ENCODE peak calls at places on chromosomes 6 and 20, in five cellular contexts. One of them, this sample, is unnamed.

GRCh38 chr6:33577718-33578117 is 2.4 kb downstream of the BAK1 start:
- DNase-seq in HCT116: no peak
- DNase-seq in GM12878: no peak
- DNase-seq in HepG2: no peak
- DNase-seq in H1: no peak
- DNase-seq in this sample: no peak

GRCh38 chr6:34243901-34244884 is 4.6 kb downstream of the SMIM29 start:
- DNase-seq in HCT116: peak
- DNase-seq in GM12878: no peak
- DNase-seq in HepG2: peak
- DNase-seq in H1: no peak
- DNase-seq in this sample: peak

GRCh38 chr20:22428051-22428450 is 156.3 kb downstream of the FOXA2 start:
- DNase-seq in HCT116: no peak
- DNase-seq in GM12878: no peak
- DNase-seq in HepG2: no peak
- DNase-seq in H1: no peak
- DNase-seq in this sample: no peak

GRCh38 chr6:133966654-133967300 is 13.8 kb downstream of the TBPL1 start:
- DNase-seq in HCT116: no peak
- DNase-seq in GM12878: peak
- DNase-seq in HepG2: no peak
- DNase-seq in H1: no peak
- DNase-seq in this sample: no peak

GRCh38 chr6:21902766-21903165 is 309.2 kb downstream of the SOX4 start:
- DNase-seq in HCT116: no peak
- DNase-seq in GM12878: no peak
- DNase-seq in HepG2: no peak
- DNase-seq in H1: no peak
- DNase-seq in this sample: no peak

GRCh38 chr20:8076505-8077498 is 55.3 kb upstream of the PLCB1 start:
- DNase-seq in HCT116: no peak
- DNase-seq in GM12878: no peak
- DNase-seq in HepG2: no peak
- DNase-seq in H1: no peak
- DNase-seq in this sample: no peak

GRCh38 chr20:48096957-48097890 is 311.9 kb upstream of the SULF2 start:
- DNase-seq in HCT116: peak
- DNase-seq in GM12878: no peak
- DNase-seq in HepG2: no peak
- DNase-seq in H1: no peak
- DNase-seq in this sample: peak

GRCh38 chr20:46959081-46959692 is 64.5 kb downstream of the EYA2 start:
- DNase-seq in HCT116: peak
- DNase-seq in GM12878: no peak
- DNase-seq in HepG2: peak
- DNase-seq in H1: no peak
- DNase-seq in this sample: no peak

GRCh38 chr6:28207244-28208179 is 17.6 kb upstream of the ZSCAN9 start:
- DNase-seq in HCT116: no peak
- DNase-seq in GM12878: no peak
- DNase-seq in HepG2: no peak
- DNase-seq in H1: no peak
- DNase-seq in this sample: no peak

GRCh38 chr6:150865406-150866146 is at the start of gene MTHFD1L:
- DNase-seq in HCT116: peak
- DNase-seq in GM12878: no peak
- DNase-seq in HepG2: peak
- DNase-seq in H1: no peak
- DNase-seq in this sample: peak

GRCh38 chr6:4797590-4797989 is 21.4 kb downstream of the CDYL start:
- DNase-seq in HCT116: no peak
- DNase-seq in GM12878: no peak
- DNase-seq in HepG2: no peak
- DNase-seq in H1: no peak
- DNase-seq in this sample: no peak

GRCh38 chr6:57147955-57148858 is 23.9 kb upstream of the BAG2 start:
- DNase-seq in HCT116: no peak
- DNase-seq in GM12878: no peak
- DNase-seq in HepG2: no peak
- DNase-seq in H1: no peak
- DNase-seq in this sample: no peak

GRCh38 chr6:100538086-100538485 is 73.4 kb upstream of the SIM1 start:
- DNase-seq in HCT116: no peak
- DNase-seq in GM12878: no peak
- DNase-seq in HepG2: no peak
- DNase-seq in H1: no peak
- DNase-seq in this sample: no peak

GRCh38 chr6:4946521-4946920 is 57.3 kb downstream of the RPP40 start:
- DNase-seq in HCT116: no peak
- DNase-seq in GM12878: no peak
- DNase-seq in HepG2: no peak
- DNase-seq in H1: no peak
- DNase-seq in this sample: no peak

GRCh38 chr6:149064026-149065017 is 253.2 kb upstream of the TAB2 start:
- DNase-seq in HCT116: no peak
- DNase-seq in GM12878: no peak
- DNase-seq in HepG2: no peak
- DNase-seq in H1: no peak
- DNase-seq in this sample: no peak

GRCh38 chr6:129104131-129104530 is 221.2 kb downstream of the LAMA2 start:
- DNase-seq in HCT116: no peak
- DNase-seq in GM12878: no peak
- DNase-seq in HepG2: no peak
- DNase-seq in H1: no peak
- DNase-seq in this sample: no peak
- TF ChIP-seq POLR2AphosphoS5 in HCT116: no peak
- TF ChIP-seq POLR2AphosphoS5 in GM12878: no peak
- TF ChIP-seq POLR2AphosphoS5 in HepG2: no peak
- TF ChIP-seq POLR2AphosphoS5 in H1: no peak
- TF ChIP-seq POLR2AphosphoS5 in this sample: no peak

DNA sequence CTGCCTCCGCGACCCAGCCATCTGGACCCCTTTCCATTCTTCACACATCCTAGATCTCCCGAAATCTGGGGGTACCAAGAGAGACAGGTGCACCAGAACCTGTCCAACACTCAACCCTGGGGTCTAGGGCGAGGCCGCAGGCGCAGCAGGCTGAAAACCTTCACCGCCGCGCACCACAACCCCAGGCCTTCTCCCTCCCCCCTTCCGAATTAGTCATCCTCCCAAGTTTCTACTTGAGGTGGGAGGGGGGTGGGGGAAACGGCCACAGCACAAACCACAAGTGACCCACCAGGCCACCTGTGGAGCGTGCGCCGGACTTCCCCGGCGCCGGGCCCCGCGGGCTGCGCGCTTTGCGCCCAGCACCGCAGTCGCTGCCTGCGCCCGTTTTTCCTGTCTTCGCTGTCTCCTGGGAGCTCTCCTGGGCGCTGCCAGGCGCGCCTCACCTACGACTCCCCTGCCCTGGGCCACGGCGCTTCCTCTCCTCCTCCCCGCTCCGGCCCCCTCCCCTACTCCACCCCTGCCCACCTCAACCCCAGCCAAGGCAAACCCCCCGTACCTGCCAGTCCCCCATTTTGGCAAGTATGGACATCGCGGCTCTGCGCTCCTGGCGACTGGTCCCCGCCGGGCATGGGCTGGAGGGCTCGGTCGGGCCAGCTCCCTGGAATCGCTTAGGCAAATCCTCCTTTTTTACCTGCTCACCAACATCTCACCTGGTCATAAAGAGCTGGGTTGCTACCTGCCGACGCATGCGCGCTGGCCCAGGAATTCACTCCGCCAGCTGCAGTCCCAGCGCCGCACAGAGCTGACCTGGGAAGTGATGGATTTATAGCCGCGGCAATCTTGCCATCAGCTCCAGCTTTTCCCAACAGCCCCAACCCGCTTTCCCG is 4.2 kb upstream of the TFAP2A start:
- DNase-seq in HCT116: no peak
- DNase-seq in GM12878: no peak
- DNase-seq in HepG2: no peak
- DNase-seq in H1: no peak
- DNase-seq in this sample: peak
- TF ChIP-seq CEBPB in HCT116: no peak
- TF ChIP-seq CEBPB in GM12878: no peak
- TF ChIP-seq CEBPB in HepG2: no peak
- TF ChIP-seq CEBPB in H1: no peak
- TF ChIP-seq CEBPB in this sample: no peak

GRCh38 chr6:144151010-144151727 is 852 bp downstream of the STX11 start:
- DNase-seq in HCT116: no peak
- DNase-seq in GM12878: peak
- DNase-seq in HepG2: no peak
- DNase-seq in H1: no peak
- DNase-seq in this sample: peak

GRCh38 chr6:144150673-144151009 is 324 bp downstream of the STX11 start:
- DNase-seq in HCT116: peak
- DNase-seq in GM12878: no peak
- DNase-seq in HepG2: no peak
- DNase-seq in H1: peak
- DNase-seq in this sample: no peak

GRCh38 chr6:144149558-144149893 is 791 bp upstream of the STX11 start:
- DNase-seq in HCT116: no peak
- DNase-seq in GM12878: no peak
- DNase-seq in HepG2: no peak
- DNase-seq in H1: no peak
- DNase-seq in this sample: no peak

GRCh38 chr6:144148891-144149290 is 1.4 kb upstream of the STX11 start:
- DNase-seq in HCT116: no peak
- DNase-seq in GM12878: no peak
- DNase-seq in HepG2: no peak
- DNase-seq in H1: no peak
- DNase-seq in this sample: no peak

DNA sequence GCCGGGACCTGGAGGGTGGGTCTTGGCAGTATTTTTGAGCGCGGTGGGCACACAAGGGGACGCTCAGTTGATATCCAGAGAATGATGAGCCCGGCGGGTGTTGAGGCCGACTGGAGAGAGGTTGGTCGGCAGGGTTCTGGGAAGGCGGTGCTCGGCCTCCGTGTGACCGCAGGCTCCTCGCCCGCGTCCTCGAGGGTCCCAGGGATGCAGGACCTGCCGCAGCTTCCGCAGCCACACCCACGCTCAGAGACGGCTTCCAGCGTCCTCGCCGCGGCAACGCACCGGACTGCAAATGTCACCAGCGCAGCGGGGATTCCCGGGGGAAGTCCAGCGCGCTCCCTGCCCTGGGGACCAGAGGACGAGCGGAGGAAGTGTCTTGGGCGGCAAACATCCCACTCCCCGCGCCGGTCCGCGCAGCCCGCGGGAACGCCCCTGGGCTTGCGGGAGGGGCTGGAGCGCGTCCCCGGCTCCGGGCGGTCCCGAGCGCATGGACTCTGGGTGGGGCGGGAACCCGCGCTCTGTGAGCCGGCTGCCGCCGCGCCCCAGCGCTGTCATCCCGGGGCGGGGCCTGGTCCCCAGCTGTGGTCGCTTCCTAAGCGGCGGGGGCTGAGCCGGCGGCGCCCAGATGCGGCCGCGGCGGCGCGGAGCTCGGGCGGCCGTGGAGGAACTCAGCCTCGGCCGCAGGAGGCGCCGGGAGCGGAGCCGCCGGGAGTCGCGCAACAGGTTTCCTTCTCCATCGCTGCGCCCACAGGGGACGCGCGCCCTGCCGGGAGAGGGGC is at the start of gene STX11:
- DNase-seq in HCT116: no peak
- DNase-seq in GM12878: peak
- DNase-seq in HepG2: no peak
- DNase-seq in H1: peak
- DNase-seq in this sample: peak
- TF ChIP-seq POLR2AphosphoS5 in HCT116: no peak
- TF ChIP-seq POLR2AphosphoS5 in GM12878: peak
- TF ChIP-seq POLR2AphosphoS5 in HepG2: no peak
- TF ChIP-seq POLR2AphosphoS5 in H1: no peak
- TF ChIP-seq POLR2AphosphoS5 in this sample: no peak

GRCh38 chr6:38567436-38567835 is 72.3 kb downstream of the BTBD9 start:
- DNase-seq in HCT116: peak
- DNase-seq in GM12878: no peak
- DNase-seq in HepG2: no peak
- DNase-seq in H1: no peak
- DNase-seq in this sample: no peak
- TF ChIP-seq CEBPB in HCT116: no peak
- TF ChIP-seq CEBPB in GM12878: no peak
- TF ChIP-seq CEBPB in HepG2: no peak
- TF ChIP-seq CEBPB in H1: no peak
- TF ChIP-seq CEBPB in this sample: no peak

GRCh38 chr20:5078399-5078958 is 41.3 kb downstream of the PCNA start:
- DNase-seq in HCT116: no peak
- DNase-seq in GM12878: peak
- DNase-seq in HepG2: peak
- DNase-seq in H1: no peak
- DNase-seq in this sample: peak
- TF ChIP-seq POLR2AphosphoS5 in HCT116: no peak
- TF ChIP-seq POLR2AphosphoS5 in GM12878: peak
- TF ChIP-seq POLR2AphosphoS5 in HepG2: no peak
- TF ChIP-seq POLR2AphosphoS5 in H1: no peak
- TF ChIP-seq POLR2AphosphoS5 in this sample: no peak

DNA sequence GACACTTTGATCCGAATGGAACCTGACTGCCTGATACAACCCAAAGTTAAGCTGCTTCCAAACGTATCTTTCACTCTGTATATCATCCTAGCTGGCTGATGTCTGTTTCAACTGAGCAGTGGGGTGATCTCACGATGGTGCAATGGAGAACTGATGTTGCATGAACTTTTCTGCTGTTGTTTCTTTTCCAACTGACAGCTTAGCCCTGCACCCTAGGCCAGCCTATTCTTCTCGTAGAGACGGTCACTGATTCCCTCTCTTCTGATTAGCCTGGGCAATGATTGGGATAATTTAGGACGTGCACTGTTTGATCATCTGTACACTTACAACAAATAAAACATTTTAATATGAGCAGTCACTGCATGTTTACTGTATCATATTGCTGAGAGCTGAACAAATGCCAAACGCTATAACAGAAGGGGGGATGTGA is 184.9 kb downstream of the ZNF217 start:
- DNase-seq in HCT116: no peak
- DNase-seq in GM12878: no peak
- DNase-seq in HepG2: no peak
- DNase-seq in H1: no peak
- DNase-seq in this sample: no peak
- TF ChIP-seq CEBPB in HCT116: no peak
- TF ChIP-seq CEBPB in GM12878: no peak
- TF ChIP-seq CEBPB in HepG2: peak
- TF ChIP-seq CEBPB in H1: no peak
- TF ChIP-seq CEBPB in this sample: peak

GRCh38 chr20:50347568-50347981 is 156.9 kb downstream of the CEBPB start:
- DNase-seq in HCT116: no peak
- DNase-seq in GM12878: no peak
- DNase-seq in HepG2: no peak
- DNase-seq in H1: no peak
- DNase-seq in this sample: no peak
- TF ChIP-seq POLR2AphosphoS5 in HCT116: no peak
- TF ChIP-seq POLR2AphosphoS5 in GM12878: no peak
- TF ChIP-seq POLR2AphosphoS5 in HepG2: no peak
- TF ChIP-seq POLR2AphosphoS5 in H1: no peak
- TF ChIP-seq POLR2AphosphoS5 in this sample: no peak

This sample was measured in K562.